ENCODE peak calls at places on chromosomes 5 and 9, in six cellular contexts. U is cerebellum; F is activated effector memory CD4-positive, alpha-beta T cell treated with Interleukin-2 at 50 U/mL for 16 hours; Q is HFFc6; D is right cardiac atrium; O is NCI-H2081. A is an unnamed sample.

GRCh38 chr5:137761560-137761959 is 7.4 kb upstream of the HNRNPA0 start:
- DNase-seq in U (no peak), F (no peak), Q (no peak), D (no peak), O (no peak), A (no peak)

GRCh38 chr9:14030350-14030823 is 283.6 kb downstream of the NFIB start:
- DNase-seq in U (no peak), F (no peak), Q (peak), D (no peak), O (peak), A (peak)

GRCh38 chr5:44321176-44321575 is 68.0 kb downstream of the FGF10 start:
- DNase-seq in U (no peak), F (no peak), Q (no peak), D (no peak), O (no peak), A (no peak)

GRCh38 chr9:123434619-123435240 is 78.7 kb downstream of the CRB2 start:
- DNase-seq in U (no peak), F (no peak), Q (no peak), D (no peak), O (no peak), A (no peak)

GRCh38 chr5:168532471-168532870 is 3.4 kb downstream of the FBLL1 start:
- DNase-seq in U (no peak), F (no peak), Q (no peak), D (no peak), O (peak), A (no peak)

GRCh38 chr5:7976411-7977190 is 107.7 kb downstream of the MTRR start:
- DNase-seq in U (no peak), F (no peak), Q (no peak), D (no peak), O (no peak), A (no peak)

GRCh38 chr9:105639936-105640335 is 22.3 kb upstream of the TAL2 start:
- DNase-seq in U (no peak), F (no peak), Q (no peak), D (no peak), O (no peak), A (no peak)

GRCh38 chr5:81694726-81695125 is 56.2 kb downstream of the SSBP2 start:
- DNase-seq in U (no peak), F (no peak), Q (no peak), D (no peak), O (no peak), A (no peak)

GRCh38 chr9:79621916-79622575 is 50.3 kb downstream of the TLE4 start:
- DNase-seq in U (no peak), F (no peak), Q (no peak), D (no peak), O (no peak), A (no peak)

GRCh38 chr9:130919559-130920145 is 19.4 kb downstream of the FIBCD1 start:
- DNase-seq in U (no peak), F (no peak), Q (no peak), D (no peak), O (no peak), A (no peak)